ENCODE peak calls at places on chromosomes 3 and 15, in nine cellular contexts. U, K, L, H, N, R, C, P and F are unnamed samples.

GRCh38 chr15:91885054-91885453 is 31.5 kb downstream of the SLCO3A1 start:
- DNase-seq in U (no peak), K (no peak), L (no peak), H (no peak), N (no peak), R (no peak), C (no peak), P (no peak), F (no peak)

GRCh38 chr3:126151562-126152302 is 28.7 kb downstream of the ALDH1L1 start:
- DNase-seq in U (no peak), K (no peak), L (no peak), H (no peak), N (no peak), R (no peak), C (no peak), P (no peak), F (peak; percentile 4)

GRCh38 chr3:97815149-97815917 is 6.5 kb upstream of the CRYBG3 start:
- DNase-seq in U (no peak), K (no peak), L (no peak), H (no peak), N (no peak), R (no peak), C (no peak), P (no peak), F (peak; percentile 25)

GRCh38 chr3:55719508-55719907 is 232.4 kb upstream of the WNT5A start:
- DNase-seq in U (no peak), K (no peak), L (no peak), H (no peak), N (no peak), R (no peak), C (no peak), P (no peak), F (no peak)

GRCh38 chr15:68682906-68683490 is 104.2 kb downstream of the CORO2B start:
- DNase-seq in U (no peak), K (no peak), L (no peak), H (no peak), N (no peak), R (no peak), C (no peak), P (no peak), F (no peak)

GRCh38 chr3:7144696-7145308 is 283.9 kb downstream of the GRM7 start:
- DNase-seq in U (no peak), K (no peak), L (no peak), H (no peak), N (peak; percentile 0), R (no peak), C (peak; percentile 37), P (no peak), F (no peak)

GRCh38 chr15:78944669-78945407 is at the start of gene CTSH:
- DNase-seq in U (no peak), K (peak; percentile 67), L (peak; percentile 42), H (no peak), N (peak; percentile 78), R (peak; percentile 47), C (peak; percentile 87), P (peak; percentile 91), F (peak; percentile 98)

GRCh38 chr3:50333744-50334328 is 5.8 kb upstream of the TUSC2 start:
- DNase-seq in U (no peak), K (no peak), L (peak; percentile 58), H (no peak), N (no peak), R (peak; percentile 50), C (no peak), P (no peak), F (no peak)

GRCh38 chr15:31032959-31033358 is 41.5 kb upstream of the MTMR10 start:
- DNase-seq in U (no peak), K (no peak), L (no peak), H (no peak), N (no peak), R (no peak), C (no peak), P (no peak), F (no peak)

GRCh38 chr15:31036783-31037182 is 45.4 kb upstream of the MTMR10 start:
- DNase-seq in U (no peak), K (no peak), L (no peak), H (no peak), N (no peak), R (no peak), C (peak; percentile 14), P (no peak), F (peak; percentile 67)

GRCh38 chr15:31035610-31036009 is 44.2 kb upstream of the MTMR10 start:
- DNase-seq in U (no peak), K (no peak), L (no peak), H (no peak), N (no peak), R (no peak), C (no peak), P (no peak), F (no peak)

GRCh38 chr15:31031471-31032064 is 40.1 kb upstream of the MTMR10 start:
- DNase-seq in U (no peak), K (no peak), L (no peak), H (no peak), N (no peak), R (no peak), C (no peak), P (no peak), F (no peak)

DNA sequence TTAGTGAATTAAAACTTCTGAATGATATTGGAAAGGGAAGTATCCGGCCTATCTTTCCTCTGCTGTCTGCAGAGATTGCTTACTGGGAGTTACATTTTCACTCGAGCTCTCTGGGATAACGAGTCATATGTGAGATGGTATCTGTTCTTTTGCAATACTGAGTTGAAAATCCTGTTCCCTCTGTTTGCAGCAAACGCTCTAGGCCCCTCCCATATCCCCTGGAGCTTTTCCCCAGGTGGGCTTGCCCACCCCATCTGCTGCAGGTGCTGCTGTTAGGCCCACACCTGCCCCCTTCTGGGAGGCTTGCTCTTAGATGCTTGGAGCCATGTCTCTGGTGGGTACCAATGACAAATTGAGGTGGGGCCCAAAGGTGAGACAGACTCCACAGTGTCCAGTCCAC is 42.7 kb upstream of the MTMR10 start:
- DNase-seq in U (no peak), K (no peak), L (no peak), H (no peak), N (no peak), R (no peak), C (no peak), P (no peak), F (no peak)
- TF ChIP-seq CTCF in U (no peak), K (no peak), L (no peak), H (no peak), N (no peak), R (no peak), C (no peak), P (no peak), F (no peak)

DNA sequence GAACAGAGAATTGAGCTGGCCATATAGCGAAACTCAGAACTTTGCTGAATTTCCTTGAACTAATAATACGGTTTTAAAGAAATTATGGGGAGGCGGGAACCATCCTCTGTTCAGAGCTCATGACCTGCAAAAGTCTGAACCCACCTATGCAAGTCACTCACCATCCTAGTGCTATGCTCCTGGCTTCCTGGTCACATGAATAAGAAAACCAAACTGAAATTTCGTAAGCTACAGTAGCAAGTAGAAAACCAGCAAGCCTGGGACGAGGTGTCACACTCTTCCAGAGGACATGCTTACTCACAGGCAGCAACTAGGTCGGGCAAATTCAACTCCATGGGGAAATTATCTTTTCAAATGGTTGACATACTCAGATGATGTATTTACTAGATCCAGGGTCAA is 31.2 kb downstream of the LDHAL6B start:
- DNase-seq in U (no peak), K (no peak), L (no peak), H (no peak), N (no peak), R (no peak), C (peak; percentile 45), P (no peak), F (no peak)
- TF ChIP-seq POLR2A in U (no peak), K (no peak), L (no peak), H (no peak), N (no peak), R (no peak), C (no peak), P (no peak), F (no peak)

GRCh38 chr3:135992072-135992471 is 26.5 kb downstream of the PPP2R3A start:
- DNase-seq in U (no peak), K (no peak), L (no peak), H (no peak), N (no peak), R (no peak), C (no peak), P (no peak), F (no peak)

GRCh38 chr3:135994708-135995335 is 29.3 kb downstream of the PPP2R3A start:
- DNase-seq in U (no peak), K (no peak), L (no peak), H (no peak), N (no peak), R (no peak), C (no peak), P (no peak), F (no peak)

GRCh38 chr3:135997554-135998320 is 32.2 kb downstream of the PPP2R3A start:
- DNase-seq in U (no peak), K (no peak), L (no peak), H (no peak), N (no peak), R (no peak), C (no peak), P (no peak), F (no peak)

GRCh38 chr3:135991621-135992020 is 26.1 kb downstream of the PPP2R3A start:
- DNase-seq in U (no peak), K (no peak), L (no peak), H (no peak), N (no peak), R (no peak), C (peak; percentile 4), P (no peak), F (no peak)

DNA sequence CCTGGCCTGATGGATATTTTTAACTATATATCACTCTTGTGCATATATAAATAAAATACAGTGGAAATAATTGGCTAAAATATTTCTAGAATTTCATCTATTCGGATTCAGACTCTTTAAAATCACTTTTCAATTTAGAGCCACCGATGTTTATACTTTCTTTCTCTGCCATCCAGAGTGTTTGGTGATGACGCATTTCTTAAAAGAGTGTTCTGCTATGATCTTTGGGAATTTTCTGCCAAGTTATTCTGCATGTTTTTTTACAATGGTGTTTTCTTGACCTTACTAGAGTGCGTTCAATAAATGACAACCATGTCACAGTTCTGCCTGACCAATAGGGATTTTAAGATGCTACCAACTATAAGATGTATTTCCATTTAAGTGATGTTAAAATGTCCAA is 30.2 kb downstream of the PPP2R3A start:
- DNase-seq in U (no peak), K (no peak), L (no peak), H (no peak), N (no peak), R (no peak), C (no peak), P (no peak), F (no peak)
- TF ChIP-seq CTCF in U (no peak), K (no peak), L (no peak), H (no peak), N (no peak), R (no peak), C (no peak), P (no peak), F (no peak)

DNA sequence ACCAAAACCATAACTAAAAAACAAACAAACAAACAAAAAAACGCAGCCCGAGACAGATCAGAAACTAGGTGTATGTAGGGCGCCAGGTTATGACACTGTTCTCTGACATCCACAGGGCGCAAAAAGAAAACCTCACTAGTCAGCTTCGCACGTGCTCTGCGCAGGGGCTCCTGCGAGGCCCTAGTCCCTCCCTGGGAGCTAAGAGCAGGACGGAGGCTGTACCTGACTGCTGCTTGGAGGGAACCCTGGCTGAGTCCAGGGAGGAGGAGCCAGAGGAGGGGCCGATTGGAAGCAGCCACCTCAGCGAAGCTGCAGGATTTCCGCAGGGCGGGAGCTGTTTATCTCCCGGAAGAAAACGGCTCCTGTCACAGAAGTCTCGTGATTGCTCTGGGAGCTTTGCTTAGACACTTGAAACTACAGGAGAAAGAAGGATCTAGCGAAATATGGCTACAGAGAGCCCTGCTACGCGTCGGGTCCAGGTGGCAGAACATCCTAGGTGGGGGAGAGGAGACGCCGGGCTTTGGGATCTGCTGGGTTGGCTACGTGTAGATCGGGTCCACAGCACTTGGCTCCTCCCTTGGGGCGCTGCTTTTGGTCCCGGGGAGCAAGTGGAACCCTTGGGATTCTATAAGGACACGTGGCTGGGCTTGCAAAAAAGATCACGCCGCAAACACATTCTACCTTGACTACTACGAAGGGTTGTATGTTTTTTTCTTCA is at the start of gene GALK2:
- DNase-seq in U (no peak), K (peak; percentile 80), L (peak; percentile 78), H (peak; percentile 11), N (peak; percentile 64), R (peak; percentile 72), C (peak; percentile 93), P (peak; percentile 92), F (peak; percentile 58)
- TF ChIP-seq POLR2A in U (peak; percentile 18), K (no peak), L (peak; percentile 39), H (peak; percentile 11), N (peak; percentile 45), R (peak; percentile 42), C (peak; percentile 79), P (peak; percentile 70), F (no peak)